ENCODE peak calls at places on chromosome 5, in eight cellular contexts. L, R, Q, H, N, G, B and K are unnamed samples.

GRCh38 chr5:83071286-83071685 is 5.9 kb downstream of the TMEM167A start:
- DNase-seq in L (no peak), R (no peak), Q (no peak), H (no peak), N (no peak), G (no peak), B (no peak), K (no peak)

GRCh38 chr5:58459276-58459859 is 518 bp downstream of the PLK2 start:
- DNase-seq in L (no peak), R (no peak), Q (peak), H (peak), N (peak), G (peak), B (peak), K (no peak)

GRCh38 chr5:151138114-151138513 is 19.5 kb downstream of the ANXA6 start:
- DNase-seq in L (no peak), R (no peak), Q (no peak), H (no peak), N (no peak), G (no peak), B (no peak), K (no peak)

GRCh38 chr5:34721359-34721758 is 65.2 kb downstream of the RAI14 start:
- DNase-seq in L (no peak), R (no peak), Q (no peak), H (no peak), N (no peak), G (peak), B (no peak), K (no peak)

GRCh38 chr5:145943674-145944121 is 7.3 kb downstream of the SH3RF2 start:
- DNase-seq in L (no peak), R (no peak), Q (no peak), H (peak), N (no peak), G (no peak), B (peak), K (no peak)

GRCh38 chr5:119453045-119453383 is 717 bp downstream of the HSD17B4 start:
- DNase-seq in L (no peak), R (no peak), Q (no peak), H (peak), N (no peak), G (peak), B (peak), K (peak)

GRCh38 chr5:103774736-103775135 is 212.1 kb upstream of the NUDT12 start:
- DNase-seq in L (no peak), R (no peak), Q (no peak), H (no peak), N (no peak), G (no peak), B (no peak), K (no peak)

GRCh38 chr5:34715711-34716110 is 59.6 kb downstream of the RAI14 start:
- DNase-seq in L (no peak), R (no peak), Q (no peak), H (no peak), N (no peak), G (peak), B (no peak), K (peak)

GRCh38 chr5:147509041-147509709 is 693 bp downstream of the DPYSL3 start:
- DNase-seq in L (no peak), R (peak), Q (peak), H (peak), N (peak), G (peak), B (peak), K (no peak)

GRCh38 chr5:136998864-136999263 is 500.3 kb downstream of the SPOCK1 start:
- DNase-seq in L (no peak), R (no peak), Q (no peak), H (no peak), N (no peak), G (no peak), B (peak), K (no peak)

GRCh38 chr5:17951392-17952169 is 317.3 kb downstream of the TAF11L14 start:
- DNase-seq in L (no peak), R (peak), Q (no peak), H (no peak), N (no peak), G (no peak), B (no peak), K (no peak)

GRCh38 chr5:162067651-162068411 is at the start of gene GABRG2:
- DNase-seq in L (no peak), R (no peak), Q (no peak), H (no peak), N (no peak), G (no peak), B (no peak), K (no peak)

GRCh38 chr5:115333164-115333563 is 36.7 kb upstream of the CCDC112 start:
- DNase-seq in L (no peak), R (no peak), Q (no peak), H (peak), N (no peak), G (peak), B (no peak), K (peak)

GRCh38 chr5:139908749-139909148 is 113.1 kb downstream of the PSD2 start:
- DNase-seq in L (no peak), R (no peak), Q (no peak), H (peak), N (no peak), G (peak), B (no peak), K (no peak)

GRCh38 chr5:146624179-146624578 is 108.2 kb upstream of the GPR151 start:
- DNase-seq in L (no peak), R (peak), Q (no peak), H (no peak), N (no peak), G (no peak), B (no peak), K (no peak)

GRCh38 chr5:132483661-132484385 is 6.8 kb downstream of the IRF1 start:
- DNase-seq in L (no peak), R (no peak), Q (no peak), H (peak), N (no peak), G (no peak), B (no peak), K (no peak)

GRCh38 chr5:137563646-137564474 is 64.7 kb upstream of the SPOCK1 start:
- DNase-seq in L (peak), R (peak), Q (no peak), H (no peak), N (no peak), G (peak), B (no peak), K (peak)

GRCh38 chr5:131671994-131672655 is 37.1 kb upstream of the RAPGEF6 start:
- DNase-seq in L (no peak), R (no peak), Q (no peak), H (peak), N (no peak), G (peak), B (no peak), K (peak)

GRCh38 chr5:85132269-85132668 is 747.6 kb upstream of the EDIL3 start:
- DNase-seq in L (no peak), R (no peak), Q (no peak), H (no peak), N (no peak), G (no peak), B (no peak), K (peak)

GRCh38 chr5:174675916-174676315 is 48.5 kb upstream of the MSX2 start:
- DNase-seq in L (no peak), R (no peak), Q (no peak), H (no peak), N (no peak), G (no peak), B (no peak), K (no peak)

DNA sequence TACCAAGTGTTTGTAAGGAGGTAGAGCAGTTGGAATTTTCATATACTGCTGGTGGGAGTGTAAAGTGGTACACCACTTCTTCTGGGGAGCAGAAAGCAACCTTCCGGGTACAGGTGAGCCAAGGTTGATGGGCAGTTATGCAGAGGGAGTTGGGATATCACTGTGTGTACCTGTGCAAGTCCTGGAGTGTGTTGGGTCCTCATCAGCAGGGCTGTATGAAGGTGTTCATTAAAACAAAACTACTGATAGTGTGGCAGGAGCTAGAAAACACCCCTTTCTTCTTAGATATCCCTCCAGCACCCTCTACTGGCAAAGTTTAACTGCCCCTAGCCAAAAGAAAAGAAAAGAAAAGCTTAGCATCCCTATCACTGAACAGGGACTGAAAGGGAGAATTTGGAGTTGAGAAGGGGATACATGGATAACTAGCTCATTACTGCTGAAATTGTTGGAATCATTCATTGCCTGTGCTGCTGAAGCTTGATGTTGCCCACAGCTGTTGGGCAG is 10.7 kb downstream of the MARCHF6 start:
- DNase-seq in L (no peak), R (no peak), Q (no peak), H (no peak), N (no peak), G (no peak), B (no peak), K (no peak)
- TF ChIP-seq CTCF in L (peak), R (no peak), Q (no peak), H (no peak), N (peak), G (no peak), B (no peak), K (no peak)

DNA sequence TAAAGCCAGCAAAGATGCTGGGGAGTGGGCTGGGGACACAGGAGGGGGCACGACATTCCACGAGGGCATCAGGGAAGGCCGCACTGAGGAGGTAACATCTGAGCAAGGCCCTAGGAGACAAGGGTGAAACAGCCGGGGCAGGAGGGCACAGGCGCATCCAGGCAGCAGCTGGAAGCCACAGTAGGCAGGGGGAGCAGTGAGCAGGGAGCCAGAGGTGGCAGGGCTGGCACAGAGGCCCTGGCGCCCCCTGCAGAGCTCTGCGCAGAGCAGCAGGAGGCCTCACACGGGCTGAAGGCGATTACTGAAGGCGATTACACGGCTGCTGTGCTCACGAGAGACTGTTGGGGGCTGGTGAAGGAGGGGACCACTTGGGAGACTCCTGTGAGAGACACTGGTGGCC is 15.4 kb downstream of the LMAN2 start:
- DNase-seq in L (no peak), R (no peak), Q (no peak), H (no peak), N (no peak), G (no peak), B (no peak), K (no peak)
- TF ChIP-seq CTCF in L (peak), R (peak), Q (no peak), H (no peak), N (peak), G (peak), B (peak), K (peak)

DNA sequence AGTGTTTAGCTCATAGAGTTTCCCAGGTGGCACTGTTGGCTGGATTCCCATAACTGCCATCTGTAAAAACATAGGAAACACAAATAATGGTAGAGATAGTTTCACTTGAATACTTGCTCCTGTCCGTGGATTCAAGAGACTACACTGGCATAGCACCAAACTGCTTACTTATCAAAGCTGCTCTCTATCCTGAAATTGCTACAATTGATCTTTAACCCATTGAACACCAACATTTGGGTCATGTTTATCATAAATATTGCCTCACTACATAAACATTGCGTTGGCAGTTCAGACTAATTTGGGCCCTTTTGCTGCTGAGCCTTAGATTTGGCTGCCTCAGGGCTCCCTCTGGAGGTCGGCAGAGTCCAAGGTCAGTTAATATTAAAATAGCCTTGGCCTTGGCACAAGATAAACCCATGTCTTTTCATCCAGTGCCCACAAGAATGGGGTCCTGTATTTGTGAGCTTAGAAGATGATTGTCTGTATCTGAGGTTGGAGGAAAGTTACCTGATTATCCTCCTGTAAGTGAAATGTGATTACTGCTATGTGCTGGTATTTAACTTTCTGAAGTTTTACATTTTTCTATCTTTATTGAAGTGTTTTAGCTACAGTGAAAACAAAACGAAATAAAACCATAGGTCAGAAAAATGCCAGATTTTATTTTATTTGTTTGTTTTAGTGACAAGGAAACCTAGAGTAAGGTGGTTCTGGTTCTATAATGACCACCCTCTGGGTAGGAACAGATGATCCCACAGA is 4.0 kb upstream of the RANBP3L start:
- DNase-seq in L (no peak), R (peak), Q (peak), H (peak), N (no peak), G (peak), B (peak), K (peak)
- TF ChIP-seq CTCF in L (peak), R (peak), Q (peak), H (peak), N (peak), G (peak), B (peak), K (peak)

GRCh38 chr5:9325549-9325948 is 220.3 kb downstream of the SEMA5A start:
- DNase-seq in L (no peak), R (no peak), Q (no peak), H (no peak), N (no peak), G (no peak), B (no peak), K (no peak)
- TF ChIP-seq CTCF in L (no peak), R (no peak), Q (no peak), H (no peak), N (no peak), G (no peak), B (no peak), K (no peak)

DNA sequence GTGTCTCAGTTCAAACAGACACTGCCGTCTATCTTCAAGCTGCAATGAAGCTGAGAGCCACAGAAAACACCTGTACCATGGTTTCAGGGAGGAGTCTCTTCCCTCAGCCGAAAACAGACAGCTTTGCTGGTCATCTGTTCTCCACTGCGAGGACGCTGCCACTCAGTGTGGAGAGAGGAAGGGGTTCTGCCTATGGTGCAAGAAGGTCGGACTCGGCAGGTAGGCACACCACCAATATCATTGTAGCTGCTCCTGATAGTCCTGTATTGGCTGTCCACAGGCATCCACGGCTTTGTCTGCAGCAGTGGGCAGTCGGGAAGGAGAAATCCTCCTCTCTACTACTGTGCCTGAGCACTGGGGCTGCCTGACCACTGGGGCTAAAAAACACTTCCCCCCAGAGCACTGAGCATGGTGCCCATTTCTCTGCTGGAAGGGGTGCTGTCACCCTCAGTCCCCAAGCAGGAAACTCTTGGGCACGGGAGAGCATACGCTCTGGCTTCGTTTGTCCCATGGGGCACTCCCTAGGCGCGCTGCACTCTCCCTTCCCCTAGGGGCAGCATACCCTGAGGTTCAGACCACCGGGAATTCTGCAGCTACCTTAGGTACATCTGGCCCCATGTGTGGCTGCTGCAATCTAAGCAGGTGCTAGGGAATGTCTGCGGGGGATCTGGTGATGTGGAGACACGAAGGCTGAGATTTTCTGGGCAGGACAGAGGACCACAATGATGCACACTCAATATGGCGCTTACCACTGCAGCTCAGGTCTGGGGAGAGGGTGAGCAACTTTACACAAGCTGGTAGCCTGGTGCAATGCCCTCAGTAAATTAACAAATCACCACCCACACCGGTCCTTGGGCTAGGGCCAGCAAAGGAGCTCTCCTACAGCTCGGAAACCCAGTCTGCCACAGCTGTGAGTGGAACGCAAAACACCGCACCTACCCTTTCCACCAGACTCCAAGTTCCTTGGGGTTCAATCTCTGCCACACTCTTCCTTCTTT is 880.9 kb upstream of the SEMA6A start:
- DNase-seq in L (no peak), R (no peak), Q (no peak), H (no peak), N (no peak), G (no peak), B (peak), K (no peak)
- TF ChIP-seq CTCF in L (peak), R (no peak), Q (no peak), H (no peak), N (no peak), G (peak), B (peak), K (peak)

DNA sequence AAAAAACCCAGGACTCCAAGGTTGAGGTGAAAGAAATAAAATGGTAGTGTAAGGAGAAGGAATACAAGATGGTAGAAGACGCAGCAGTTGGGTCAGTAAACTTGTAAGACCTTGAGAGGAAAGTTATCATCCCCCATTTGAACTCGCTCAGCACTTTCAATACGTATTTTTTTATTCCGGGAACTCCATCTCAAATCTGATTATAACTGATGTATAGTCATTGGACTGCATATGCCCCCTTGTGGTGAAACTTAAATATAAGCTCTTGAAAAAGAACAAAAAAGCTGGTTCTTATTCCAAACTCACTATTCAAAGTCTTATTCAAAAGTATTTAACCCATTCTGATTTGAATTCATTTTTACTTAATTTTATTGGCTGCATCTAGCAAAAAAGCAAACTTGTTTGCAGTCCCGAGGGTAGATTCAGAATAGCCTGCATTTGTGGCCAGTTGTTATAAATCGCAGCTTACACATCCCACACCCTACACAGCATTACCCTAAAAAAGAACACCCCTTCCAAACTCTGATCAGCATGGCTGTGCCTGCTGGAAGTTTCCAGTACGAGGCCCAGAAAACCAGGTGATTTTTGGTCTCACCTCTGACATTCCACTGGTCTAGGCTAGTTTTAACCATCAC is 118.0 kb downstream of the ESM1 start:
- DNase-seq in L (peak), R (no peak), Q (no peak), H (no peak), N (no peak), G (peak), B (no peak), K (peak)
- TF ChIP-seq CTCF in L (peak), R (peak), Q (peak), H (peak), N (peak), G (peak), B (peak), K (peak)

GRCh38 chr5:11822598-11822997 is 81.6 kb downstream of the CTNND2 start:
- DNase-seq in L (no peak), R (no peak), Q (no peak), H (no peak), N (no peak), G (no peak), B (no peak), K (no peak)
- TF ChIP-seq CTCF in L (no peak), R (no peak), Q (peak), H (no peak), N (no peak), G (no peak), B (no peak), K (no peak)

GRCh38 chr5:13378073-13378472 is 566.4 kb downstream of the DNAH5 start:
- DNase-seq in L (no peak), R (no peak), Q (no peak), H (no peak), N (no peak), G (no peak), B (no peak), K (peak)
- TF ChIP-seq CTCF in L (no peak), R (no peak), Q (no peak), H (no peak), N (no peak), G (no peak), B (no peak), K (no peak)

GRCh38 chr5:97844797-97845196 is 661.8 kb upstream of the RIOK2 start:
- DNase-seq in L (no peak), R (peak), Q (no peak), H (no peak), N (no peak), G (no peak), B (no peak), K (no peak)
- TF ChIP-seq CTCF in L (no peak), R (no peak), Q (no peak), H (no peak), N (no peak), G (no peak), B (no peak), K (no peak)

DNA sequence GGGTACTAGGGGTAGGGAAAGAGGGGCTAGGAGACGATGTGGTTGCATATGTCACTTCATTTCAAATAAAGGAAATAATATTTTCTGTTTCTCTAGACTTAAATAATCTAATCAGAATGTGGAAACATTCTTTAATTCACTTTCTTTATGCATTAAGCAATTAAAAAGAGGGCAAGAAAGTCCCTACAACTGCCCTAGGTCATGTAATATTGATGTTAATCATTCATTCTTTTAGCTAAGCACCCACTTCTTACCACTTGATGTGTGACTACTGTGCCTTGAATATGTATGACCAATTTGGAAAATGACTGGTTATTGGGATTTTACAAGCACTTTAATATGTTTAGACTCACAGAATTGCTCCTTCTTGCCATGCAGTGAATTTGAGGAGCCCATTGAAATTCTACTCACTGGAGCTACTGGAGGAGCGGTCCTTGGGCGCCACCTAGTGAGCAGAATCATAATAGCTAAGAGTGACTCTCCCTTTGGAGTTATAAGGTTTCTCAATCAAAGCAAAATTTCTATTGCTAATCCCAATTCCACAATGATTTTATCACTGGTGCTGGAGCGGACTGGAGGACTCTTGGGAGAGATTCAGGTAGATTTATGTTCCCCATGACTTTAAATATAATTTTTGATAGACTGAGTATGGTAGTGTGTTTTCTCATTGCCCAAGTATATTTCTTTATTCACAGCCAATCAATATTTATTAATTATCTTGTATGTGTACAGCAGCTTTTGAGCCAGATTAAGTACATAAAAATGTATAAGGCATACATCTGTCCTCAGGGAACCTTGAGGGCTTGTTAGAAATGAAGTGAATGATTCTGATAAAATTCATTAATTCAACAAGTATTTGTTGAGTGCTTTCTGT is 225.1 kb downstream of the ADGRV1 start:
- DNase-seq in L (peak), R (peak), Q (peak), H (peak), N (no peak), G (peak), B (peak), K (peak)
- TF ChIP-seq CTCF in L (peak), R (peak), Q (peak), H (peak), N (peak), G (peak), B (peak), K (peak)